ENCODE peak calls at places on chromosome 18, in six cellular contexts. R is T-cell; B is NCI-H226; X is dorsolateral prefrontal cortex; E is activated T-helper 2 cell treated with anti-CD3 and anti-CD28 coated beads, Interferon-gamma antibody, Interleukin-2, Interleukin-4, amounts not matched to agents 10 μg/mL and 5 μg/mL and 100 μg/mL, durations not matched to agents 14 hours and 24 hours and 36 hours; Z is T-helper 1 cell. G is an unnamed sample.

GRCh38 chr18:23883277-23883790 is 131.2 kb upstream of the TTC39C start:
- DNase-seq in E (no peak), Z (no peak), B (no peak), X (no peak), R (no peak), G (peak)

GRCh38 chr18:49784427-49785185 is 28.7 kb downstream of the ACAA2 start:
- DNase-seq in R (no peak), B (peak), Z (no peak), E (no peak), X (no peak), G (no peak)

GRCh38 chr18:58213931-58214431 is 170.0 kb downstream of the NEDD4L start:
- DNase-seq in Z (no peak), B (peak), R (no peak), E (no peak), X (no peak), G (no peak)

GRCh38 chr18:41378628-41379027 is 576.4 kb upstream of the PIK3C3 start:
- DNase-seq in E (no peak), X (no peak), R (no peak), B (no peak), Z (no peak), G (no peak)

GRCh38 chr18:74226666-74227065 is 65.1 kb downstream of the CYB5A start:
- DNase-seq in Z (no peak), B (no peak), X (no peak), R (no peak), E (no peak), G (no peak)

GRCh38 chr18:56257215-56257614 is 381.2 kb downstream of the TXNL1 start:
- DNase-seq in R (no peak), E (no peak), B (peak), Z (no peak), X (no peak), G (no peak)

GRCh38 chr18:24161304-24161703 is 22.4 kb downstream of the CABYR start:
- DNase-seq in B (no peak), Z (no peak), R (no peak), E (no peak), X (no peak), G (no peak)

GRCh38 chr18:55489742-55490055 is 98.3 kb downstream of the TCF4 start:
- DNase-seq in B (no peak), Z (no peak), E (no peak), R (no peak), X (peak), G (peak)

GRCh38 chr18:50614838-50615237 is 55.0 kb downstream of the MAPK4 start:
- DNase-seq in E (no peak), R (no peak), X (no peak), Z (no peak), B (peak), G (no peak)